ENCODE peak calls at places on chromosomes 6 and 20, in four cellular contexts. Y is HepG2, I is SK-N-SH, A is K562. E is an unnamed sample.

GRCh38 chr20:62085206-62085605 is 19.5 kb upstream of the TAF4 start:
- DNase-seq in Y (no peak), I (no peak), A (no peak), E (no peak)

GRCh38 chr20:24339179-24339578 is 130.2 kb upstream of the SYNDIG1 start:
- DNase-seq in Y (no peak), I (no peak), A (no peak), E (no peak)

GRCh38 chr20:55160996-55161395 is 685.6 kb downstream of the DOK5 start:
- DNase-seq in Y (no peak), I (no peak), A (no peak), E (no peak)

GRCh38 chr6:56649782-56650181 is 7.1 kb upstream of the DST start:
- DNase-seq in Y (no peak), I (no peak), A (no peak), E (no peak)

GRCh38 chr6:84635081-84635745 is 129.2 kb downstream of the TBX18 start:
- DNase-seq in Y (no peak), I (no peak), A (no peak), E (no peak)

GRCh38 chr6:18091382-18091781 is 31.1 kb downstream of the NHLRC1 start:
- DNase-seq in Y (no peak), I (no peak), A (no peak), E (no peak)

GRCh38 chr6:162076816-162077215 is 650.8 kb downstream of the PRKN start:
- DNase-seq in Y (no peak), I (no peak), A (no peak), E (no peak)

GRCh38 chr6:41768545-41769308 is 11.0 kb downstream of the FRS3 start:
- DNase-seq in Y (peak), I (peak), A (peak), E (no peak)

GRCh38 chr20:40807094-40807623 is 118.1 kb upstream of the MAFB start:
- DNase-seq in Y (no peak), I (no peak), A (no peak), E (no peak)

GRCh38 chr6:113050010-113050893 is 703.1 kb downstream of the RFPL4B start:
- DNase-seq in Y (no peak), I (no peak), A (no peak), E (no peak)

GRCh38 chr20:3404402-3404801 is 3.1 kb downstream of the DNAAF9 start:
- DNase-seq in Y (no peak), I (no peak), A (no peak), E (no peak)

GRCh38 chr20:31670371-31671228 is 32.9 kb downstream of the COX4I2 start:
- DNase-seq in Y (no peak), I (no peak), A (peak), E (no peak)

GRCh38 chr6:74137910-74138309 is 441.9 kb downstream of the CD109 start:
- DNase-seq in Y (peak), I (no peak), A (no peak), E (peak)

GRCh38 chr6:79455446-79455845 is 81.8 kb downstream of the LCA5 start:
- DNase-seq in Y (no peak), I (no peak), A (no peak), E (no peak)

GRCh38 chr6:165817148-165817547 is 154.1 kb upstream of the PDE10A start:
- DNase-seq in Y (no peak), I (no peak), A (no peak), E (no peak)

GRCh38 chr6:105591053-105591452 is 188.2 kb upstream of the PREP start:
- DNase-seq in Y (no peak), I (no peak), A (no peak), E (no peak)

GRCh38 chr20:50438986-50439407 is 71.2 kb upstream of the PTPN1 start:
- DNase-seq in Y (no peak), I (no peak), A (no peak), E (peak)

GRCh38 chr6:149264629-149265028 is 52.9 kb upstream of the TAB2 start:
- DNase-seq in Y (peak), I (no peak), A (no peak), E (no peak)

GRCh38 chr6:6885521-6886088 is 222.2 kb upstream of the RREB1 start:
- DNase-seq in Y (no peak), I (no peak), A (no peak), E (no peak)

GRCh38 chr6:43923376-43924221 is 153.6 kb downstream of the VEGFA start:
- DNase-seq in Y (no peak), I (no peak), A (no peak), E (peak)

GRCh38 chr6:154980273-154981070 is 14.6 kb upstream of the TIAM2 start:
- DNase-seq in Y (no peak), I (no peak), A (no peak), E (no peak)

GRCh38 chr6:107811591-107812218 is 12.4 kb downstream of the SCML4 start:
- DNase-seq in Y (no peak), I (no peak), A (no peak), E (no peak)

GRCh38 chr20:56358600-56359211 is at the start of gene FAM210B:
- DNase-seq in Y (peak), I (peak), A (peak), E (peak)

GRCh38 chr20:20414640-20415274 is 46.9 kb downstream of the INSM1 start:
- DNase-seq in Y (no peak), I (no peak), A (no peak), E (no peak)

GRCh38 chr6:107712523-107713213 is 111.4 kb downstream of the SCML4 start:
- DNase-seq in Y (no peak), I (peak), A (no peak), E (no peak)

GRCh38 chr6:43953794-43954310 is 173.4 kb downstream of the MRPL14 start:
- DNase-seq in Y (peak), I (peak), A (no peak), E (no peak)

GRCh38 chr20:5996765-5997164 is 46.3 kb downstream of the MCM8 start:
- DNase-seq in Y (no peak), I (no peak), A (no peak), E (no peak)

GRCh38 chr6:169302716-169303115 is 49.1 kb upstream of the THBS2 start:
- DNase-seq in Y (no peak), I (no peak), A (no peak), E (no peak)

DNA sequence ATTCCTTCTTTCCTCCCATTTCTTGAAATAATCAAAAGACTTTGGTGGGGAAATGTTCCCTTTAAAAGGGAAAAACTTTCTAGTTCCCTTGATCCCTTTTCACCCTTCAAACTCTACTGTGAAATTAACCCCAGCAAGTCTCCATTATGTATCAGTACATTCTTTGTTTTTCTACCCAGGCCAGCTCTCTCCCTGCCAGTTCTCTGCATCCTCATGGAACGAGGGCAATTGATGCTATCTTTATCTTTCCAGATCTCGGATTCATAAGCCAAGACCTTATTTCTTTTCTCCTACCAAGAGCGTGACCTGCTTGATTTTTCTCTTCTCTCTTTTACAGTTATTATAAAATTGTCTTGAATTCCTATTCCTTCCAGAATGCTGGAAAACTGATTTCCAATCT is 75.8 kb downstream of the ADGRB3 start:
- DNase-seq in Y (no peak), I (no peak), A (no peak), E (no peak)
- TF ChIP-seq ELF1 in Y (no peak), I (no peak), A (no peak), E (no peak)

GRCh38 chr6:139903411-139904157 is 529.1 kb upstream of the CITED2 start:
- DNase-seq in Y (no peak), I (no peak), A (no peak), E (no peak)
- TF ChIP-seq ELF1 in Y (no peak), I (no peak), A (no peak), E (no peak)

GRCh38 chr6:10397756-10398438 is 17.0 kb downstream of the TFAP2A start:
- DNase-seq in Y (no peak), I (no peak), A (no peak), E (no peak)

GRCh38 chr6:10393544-10394225 is 21.2 kb downstream of the TFAP2A start:
- DNase-seq in Y (no peak), I (no peak), A (no peak), E (no peak)

GRCh38 chr6:10395946-10396577 is 18.8 kb downstream of the TFAP2A start:
- DNase-seq in Y (no peak), I (no peak), A (no peak), E (no peak)

GRCh38 chr6:10396775-10397174 is 18.1 kb downstream of the TFAP2A start:
- DNase-seq in Y (no peak), I (no peak), A (no peak), E (no peak)

GRCh38 chr6:10395171-10395945 is 19.5 kb downstream of the TFAP2A start:
- DNase-seq in Y (no peak), I (no peak), A (no peak), E (no peak)
- TF ChIP-seq ELF1 in Y (no peak), I (no peak), A (no peak), E (no peak)

DNA sequence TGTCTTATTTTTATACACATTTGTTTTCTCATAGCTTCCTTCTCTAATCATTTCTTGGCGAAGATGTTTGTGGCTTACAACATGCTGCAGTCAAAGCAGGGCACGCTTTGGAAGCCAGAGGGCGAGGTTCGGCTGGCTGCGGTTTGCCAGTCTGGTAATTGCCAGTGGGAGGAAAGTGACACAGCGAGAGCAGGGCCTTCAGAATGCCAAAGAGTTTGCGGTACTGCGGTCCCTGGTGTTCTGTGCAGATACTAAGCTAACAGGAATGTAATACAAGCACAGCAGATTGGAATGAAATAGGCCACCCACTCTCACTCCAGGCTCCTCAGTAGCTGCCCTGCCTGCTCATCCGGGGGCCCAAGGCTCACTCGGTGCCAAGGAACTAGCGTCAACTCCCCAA is 58.7 kb upstream of the TGM3 start:
- DNase-seq in Y (no peak), I (no peak), A (no peak), E (no peak)
- TF ChIP-seq ELF1 in Y (no peak), I (no peak), A (no peak), E (no peak)

GRCh38 chr20:60632420-60633262 is 619.4 kb upstream of the CDH4 start:
- DNase-seq in Y (no peak), I (no peak), A (no peak), E (no peak)

GRCh38 chr20:60627751-60628565 is 624.1 kb upstream of the CDH4 start:
- DNase-seq in Y (no peak), I (no peak), A (no peak), E (no peak)

GRCh38 chr20:60634773-60635172 is 617.3 kb upstream of the CDH4 start:
- DNase-seq in Y (no peak), I (no peak), A (no peak), E (no peak)

GRCh38 chr20:60629206-60629605 is 622.9 kb upstream of the CDH4 start:
- DNase-seq in Y (no peak), I (no peak), A (no peak), E (no peak)

GRCh38 chr20:60630609-60631008 is 621.5 kb upstream of the CDH4 start:
- DNase-seq in Y (no peak), I (no peak), A (no peak), E (no peak)
- TF ChIP-seq ELF1 in Y (no peak), I (no peak), A (no peak), E (no peak)

GRCh38 chr20:37397076-37397953 is 51.4 kb downstream of the SRC start:
- DNase-seq in Y (peak), I (no peak), A (peak), E (no peak)

GRCh38 chr20:37401282-37401929 is 55.5 kb downstream of the SRC start:
- DNase-seq in Y (no peak), I (no peak), A (no peak), E (no peak)

GRCh38 chr20:37397954-37398749 is 52.2 kb downstream of the SRC start:
- DNase-seq in Y (no peak), I (no peak), A (no peak), E (no peak)

GRCh38 chr20:37396520-37397075 is 50.7 kb downstream of the SRC start:
- DNase-seq in Y (no peak), I (peak), A (peak), E (no peak)

GRCh38 chr20:37398750-37399621 is 53.0 kb downstream of the SRC start:
- DNase-seq in Y (peak), I (no peak), A (no peak), E (no peak)
- TF ChIP-seq ELF1 in Y (peak), I (no peak), A (no peak), E (no peak)

GRCh38 chr20:37347347-37347823 is 1.4 kb downstream of the SRC start:
- DNase-seq in Y (no peak), I (no peak), A (no peak), E (no peak)
- TF ChIP-seq ELF1 in Y (no peak), I (no peak), A (no peak), E (no peak)

GRCh38 chr6:20169786-20170185 is 42.5 kb downstream of the MBOAT1 start:
- DNase-seq in Y (no peak), I (no peak), A (no peak), E (no peak)
- TF ChIP-seq ELF1 in Y (no peak), I (no peak), A (no peak), E (no peak)

DNA sequence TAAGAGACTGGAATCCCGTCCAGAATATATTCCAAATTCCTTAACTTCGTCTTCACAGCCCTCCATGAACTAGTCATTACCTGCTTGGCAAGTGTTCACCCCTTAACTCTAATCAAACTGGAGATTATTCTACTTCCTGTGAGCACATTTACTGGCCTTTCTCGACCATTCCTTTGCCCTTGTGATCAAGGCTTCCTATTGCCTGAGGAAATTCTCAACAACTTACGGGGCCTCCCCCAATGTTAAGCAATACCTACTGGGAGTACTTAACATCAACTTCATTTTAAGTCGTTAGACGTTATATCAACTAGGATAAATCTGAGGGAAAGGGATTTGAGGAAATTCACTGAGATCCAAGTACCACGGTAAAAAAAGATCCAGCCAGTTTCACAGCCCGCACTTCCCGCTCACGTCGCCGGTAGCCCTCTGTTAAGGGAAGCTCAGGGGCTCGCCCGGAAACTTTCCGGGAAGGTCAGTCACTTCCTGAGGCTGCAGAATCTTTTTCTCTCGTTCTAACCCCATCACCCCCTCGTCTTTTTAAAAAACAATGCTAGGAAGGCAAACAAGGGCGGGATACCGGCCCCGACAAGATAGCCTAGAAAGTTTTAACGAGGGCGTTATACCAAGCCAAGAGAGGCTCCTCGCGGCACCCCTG is 859 bp downstream of the EIF2S2 start:
- DNase-seq in Y (no peak), I (peak), A (no peak), E (no peak)
- TF ChIP-seq ELF1 in Y (no peak), I (no peak), A (no peak), E (no peak)